ENCODE peak calls at places on chromosomes 12 and 14, in eight cellular contexts. P, N, K, W, Z, J, E and V are unnamed samples.

GRCh38 chr14:64801800-64802199 is 77.9 kb downstream of the SPTB start:
- DNase-seq in E (no peak), K (no peak), N (peak; percentile 63), W (no peak), Z (peak; percentile 18), J (no peak), P (peak; percentile 88), V (no peak)

GRCh38 chr12:127145929-127146789 is 1120.8 kb upstream of the TMEM132C start:
- DNase-seq in P (no peak), N (peak; percentile 94), Z (no peak), W (no peak), K (no peak), J (no peak), E (peak; percentile 28), V (peak; percentile 14)

GRCh38 chr12:90902596-90902995 is 52.4 kb downstream of the CCER1 start:
- DNase-seq in J (no peak), Z (no peak), P (no peak), E (no peak), N (no peak), W (no peak), K (no peak), V (no peak)

GRCh38 chr12:68020699-68021098 is 31.5 kb downstream of the IFNG-AS1 start:
- DNase-seq in Z (no peak), P (no peak), J (no peak), W (no peak), E (no peak), K (no peak), N (no peak), V (no peak)

GRCh38 chr14:36671149-36671548 is 9.5 kb downstream of the PAX9 start:
- DNase-seq in E (no peak), J (no peak), N (no peak), Z (no peak), P (no peak), W (no peak), K (no peak), V (no peak)

GRCh38 chr14:78950654-78951053 is 780.5 kb downstream of the NRXN3 start:
- DNase-seq in K (no peak), W (no peak), J (no peak), Z (no peak), P (no peak), N (no peak), E (no peak), V (no peak)

GRCh38 chr12:110932048-110932447 is 11.7 kb upstream of the MYL2 start:
- DNase-seq in K (no peak), P (peak; percentile 84), N (no peak), Z (no peak), J (no peak), E (no peak), W (no peak), V (no peak)

GRCh38 chr14:48398675-48399282 is 723.4 kb upstream of the MDGA2 start:
- DNase-seq in E (peak; percentile 33), Z (peak; percentile 16), K (peak; percentile 5), J (no peak), W (no peak), N (peak; percentile 36), P (peak; percentile 52), V (peak; percentile 3)

GRCh38 chr12:22986997-22987396 is 362.0 kb downstream of the ETNK1 start:
- DNase-seq in K (no peak), Z (no peak), J (no peak), N (no peak), W (no peak), E (no peak), P (no peak), V (no peak)

GRCh38 chr12:7693793-7694192 is 1.8 kb downstream of the GDF3 start:
- DNase-seq in P (no peak), W (no peak), Z (no peak), J (no peak), E (no peak), K (peak; percentile 57), N (no peak), V (no peak)

GRCh38 chr12:93624595-93625294 is 52.3 kb downstream of the SOCS2 start:
- DNase-seq in W (no peak), K (no peak), P (no peak), E (peak; percentile 75), N (no peak), J (peak; percentile 94), Z (peak; percentile 52), V (peak; percentile 93)

GRCh38 chr14:43894534-43894933 is 612.5 kb downstream of the FSCB start:
- DNase-seq in P (peak; percentile 38), K (peak; percentile 6), N (no peak), E (peak; percentile 7), Z (no peak), W (no peak), J (no peak), V (no peak)

GRCh38 chr12:65958456-65958855 is 134.2 kb downstream of the HMGA2 start:
- DNase-seq in P (no peak), W (no peak), Z (no peak), K (no peak), E (no peak), N (no peak), J (no peak), V (no peak)

GRCh38 chr12:49345048-49345839 is 1.4 kb upstream of the DNAJC22 start:
- DNase-seq in K (no peak), W (no peak), J (no peak), P (peak; percentile 88), N (peak; percentile 91), E (no peak), Z (no peak), V (no peak)

GRCh38 chr14:48771717-48772116 is 814.5 kb downstream of the RPS29 start:
- DNase-seq in E (no peak), Z (no peak), J (no peak), W (no peak), K (no peak), N (no peak), P (no peak), V (no peak)

GRCh38 chr12:68613209-68613904 is 2.7 kb downstream of the RAP1B start:
- DNase-seq in N (no peak), P (no peak), E (no peak), W (no peak), K (no peak), Z (no peak), J (no peak), V (no peak)

GRCh38 chr12:20490213-20490612 is 121.9 kb downstream of the PDE3A start:
- DNase-seq in K (no peak), E (no peak), N (no peak), Z (no peak), W (no peak), J (no peak), P (no peak), V (no peak)

GRCh38 chr12:113287899-113288282 is 47.0 kb downstream of the SLC8B1 start:
- DNase-seq in W (no peak), J (no peak), Z (no peak), E (no peak), P (no peak), N (no peak), K (no peak), V (no peak)

GRCh38 chr12:4584896-4585295 is 22.9 kb downstream of the DYRK4 start:
- DNase-seq in P (peak; percentile 66), E (no peak), Z (no peak), W (no peak), N (no peak), J (no peak), K (no peak), V (no peak)

GRCh38 chr12:101690544-101691118 is 6.8 kb upstream of the CHPT1 start:
- DNase-seq in Z (no peak), E (no peak), K (no peak), N (no peak), P (no peak), W (no peak), J (no peak), V (no peak)

GRCh38 chr12:96177013-96177412 is 17.2 kb upstream of the ELK3 start:
- DNase-seq in N (no peak), J (no peak), E (no peak), Z (no peak), P (no peak), W (no peak), K (no peak), V (no peak)

GRCh38 chr12:130540376-130540775 is 175.7 kb downstream of the RIMBP2 start:
- DNase-seq in N (no peak), P (no peak), E (no peak), K (no peak), W (no peak), J (no peak), Z (no peak), V (no peak)

GRCh38 chr14:106883218-106883692 is 1356.9 kb downstream of the TMEM121 start:
- DNase-seq in E (no peak), W (no peak), J (no peak), P (peak; percentile 48), K (peak; percentile 45), N (peak; percentile 64), Z (peak; percentile 39), V (no peak)
- TF ChIP-seq CTCF in E (peak; percentile 32), W (peak; percentile 21), J (peak; percentile 41), P (peak; percentile 47), K (peak; percentile 0), N (peak; percentile 74), Z (peak; percentile 76), V (peak; percentile 39)

GRCh38 chr14:24096545-24097181 is 2.6 kb downstream of the PCK2 start:
- DNase-seq in N (no peak), K (no peak), P (no peak), Z (no peak), W (no peak), J (no peak), E (no peak), V (no peak)
- H3K4me3 ChIP-seq in N (no peak overlapping the region), K (no peak overlapping the region), P (no peak overlapping the region), Z (no peak overlapping the region), W (no peak overlapping the region), J (no peak overlapping the region), E (no peak overlapping the region), V (no peak overlapping the region)

DNA sequence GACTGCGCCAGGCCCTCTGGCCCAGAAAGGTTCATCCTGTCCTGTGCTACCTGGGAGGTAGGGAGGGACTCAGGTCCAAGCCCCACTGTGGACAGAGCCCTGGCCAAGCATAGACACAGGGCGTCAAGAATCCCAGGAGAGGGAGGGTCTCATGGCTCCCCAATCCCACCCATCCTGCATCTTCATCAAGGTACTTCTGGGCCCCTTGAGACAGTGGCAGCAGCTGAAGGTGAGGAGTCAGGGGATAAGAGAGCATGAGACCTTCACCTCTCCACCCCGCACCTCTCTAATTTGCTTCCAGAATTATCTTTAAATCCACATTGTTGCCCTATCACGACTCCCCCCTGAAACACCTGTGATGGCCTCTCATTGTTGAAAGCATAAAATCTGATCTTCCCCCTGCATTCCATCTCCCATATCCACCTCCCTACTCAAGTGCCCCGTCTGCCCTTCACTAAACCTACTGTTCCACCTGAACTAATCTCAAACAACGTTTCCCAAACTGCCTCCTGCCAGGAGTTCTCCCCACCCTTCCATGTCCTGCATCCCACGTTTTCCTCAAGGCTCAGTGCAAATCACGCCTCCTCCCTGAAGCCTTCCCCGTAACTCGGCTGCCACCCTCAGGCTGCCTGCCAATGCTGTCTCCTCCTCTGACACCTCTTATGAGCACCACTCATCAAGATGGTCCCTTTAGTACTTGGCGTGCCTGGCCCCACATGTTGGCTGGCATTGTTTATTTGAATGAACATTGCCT is 27.1 kb downstream of the KRT18 start:
- DNase-seq in P (peak; percentile 95), N (no peak), K (no peak), W (no peak), Z (peak; percentile 68), E (peak; percentile 73), J (no peak), V (no peak)
- TF ChIP-seq CTCF in P (peak; percentile 77), N (no peak), K (no peak), W (no peak), Z (peak; percentile 98), E (no peak), J (no peak), V (peak; percentile 36)

DNA sequence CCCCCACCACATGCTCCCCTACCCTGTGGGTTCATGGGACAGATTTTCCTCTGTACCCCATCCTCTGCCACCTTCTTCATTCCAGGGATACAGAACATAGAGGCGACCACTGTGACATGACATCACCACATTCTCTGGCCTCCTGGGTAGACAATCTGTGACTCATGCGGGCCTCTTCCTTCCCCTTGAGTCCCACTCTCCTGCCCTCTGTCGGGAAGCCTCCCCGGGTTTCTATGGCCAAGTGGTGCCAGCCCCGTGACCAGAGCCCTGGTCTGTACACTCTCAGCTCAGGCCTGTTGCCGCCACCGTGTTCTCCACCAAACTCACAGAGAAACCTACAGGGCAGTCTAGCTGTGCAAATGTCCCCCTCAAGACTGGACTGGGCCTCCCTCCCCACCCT is 8.0 kb downstream of the CLMN start:
- DNase-seq in Z (no peak), E (peak; percentile 22), K (peak; percentile 19), J (no peak), N (no peak), P (no peak), W (no peak), V (no peak)
- H3K4me3 ChIP-seq in Z (no peak overlapping the region), E (no peak overlapping the region), K (no peak overlapping the region), J (no peak overlapping the region), N (no peak overlapping the region), P (no peak overlapping the region), W (no peak overlapping the region), V (no peak overlapping the region)